ENCODE peak calls at places on chromosome 13, in four cellular contexts. E is PC-3, O is IMR-90, V is K562. H is an unnamed sample.
A peak's percentile ranks its signal among the peaks of the same experiment; 100 is the strongest.

GRCh38 chr13:43307921-43308433 is 284.6 kb downstream of the DNAJC15 start:
- DNase-seq in E (peak; percentile 16), V (no peak), O (peak; percentile 87), H (peak; percentile 67)

GRCh38 chr13:110266431-110266809 is 40.5 kb downstream of the COL4A1 start:
- DNase-seq in V (no peak), O (no peak), E (no peak), H (no peak)

GRCh38 chr13:83150616-83151307 is 731.5 kb downstream of the SLITRK1 start:
- DNase-seq in O (no peak), E (no peak), V (no peak), H (no peak)

GRCh38 chr13:45092668-45093067 is 27.6 kb upstream of the GTF2F2 start:
- DNase-seq in O (no peak), E (peak; percentile 60), V (no peak), H (no peak)

GRCh38 chr13:75792526-75793187 is 156.5 kb downstream of the LMO7 start:
- DNase-seq in O (peak; percentile 56), V (no peak), E (no peak), H (no peak)

GRCh38 chr13:107296804-107297203 is 728.9 kb upstream of the ARGLU1 start:
- DNase-seq in E (peak; percentile 60), V (no peak), O (peak; percentile 71), H (no peak)

GRCh38 chr13:111926501-111927180 is 140.3 kb upstream of the SOX1 start:
- DNase-seq in V (no peak), O (no peak), E (no peak), H (no peak)

GRCh38 chr13:31081316-31081715 is 80.4 kb downstream of the HSPH1 start:
- DNase-seq in V (no peak), E (no peak), O (no peak), H (no peak)

GRCh38 chr13:53200498-53201453 is 172.2 kb downstream of the OLFM4 start:
- DNase-seq in V (no peak), O (peak; percentile 1), E (no peak), H (peak; percentile 49)

GRCh38 chr13:98835156-98835555 is 82.7 kb upstream of the SLC15A1 start:
- DNase-seq in O (no peak), E (no peak), V (no peak), H (no peak)

GRCh38 chr13:52034616-52035226 is 10.2 kb downstream of the UTP14C start:
- DNase-seq in V (no peak), O (peak; percentile 20), E (no peak), H (no peak)

GRCh38 chr13:95601216-95601615 is 43.3 kb downstream of the DZIP1 start:
- DNase-seq in V (no peak), O (no peak), E (no peak), H (no peak)

GRCh38 chr13:26488236-26489028 is 69.1 kb upstream of the WASF3 start:
- DNase-seq in O (no peak), E (no peak), V (no peak), H (no peak)

GRCh38 chr13:28355822-28356371 is 139.0 kb downstream of the FLT1 start:
- DNase-seq in V (no peak), O (peak; percentile 86), E (no peak), H (no peak)

GRCh38 chr13:41007359-41008118 is 11.6 kb downstream of the ELF1 start:
- DNase-seq in E (peak; percentile 24), V (no peak), O (peak; percentile 30), H (no peak)

GRCh38 chr13:108375034-108375433 is 105.5 kb downstream of the TNFSF13B start:
- DNase-seq in V (no peak), E (no peak), O (no peak), H (no peak)

GRCh38 chr13:88395804-88396203 is 724.6 kb downstream of the SLITRK5 start:
- DNase-seq in V (no peak), E (no peak), O (no peak), H (no peak)

GRCh38 chr13:110400786-110401533 is 93.9 kb downstream of the COL4A2 start:
- DNase-seq in V (no peak), O (peak; percentile 73), E (no peak), H (no peak)

GRCh38 chr13:98858206-98858605 is 105.7 kb upstream of the SLC15A1 start:
- DNase-seq in E (no peak), O (no peak), V (no peak), H (no peak)

GRCh38 chr13:51267581-51267980 is 45.4 kb downstream of the FAM124A start:
- DNase-seq in E (no peak), O (no peak), V (no peak), H (no peak)

GRCh38 chr13:40288259-40288658 is 378.2 kb downstream of the FOXO1 start:
- DNase-seq in V (no peak), E (no peak), O (no peak), H (no peak)

GRCh38 chr13:95605426-95606125 is 38.9 kb downstream of the DZIP1 start:
- DNase-seq in O (no peak), E (no peak), V (no peak), H (no peak)

GRCh38 chr13:111114362-111115050 is 604 bp upstream of the ARHGEF7 start:
- DNase-seq in E (no peak), O (peak; percentile 43), V (no peak), H (no peak)

GRCh38 chr13:113129480-113129879 is 6.9 kb downstream of the F10 start:
- DNase-seq in V (no peak), E (no peak), O (no peak), H (no peak)

GRCh38 chr13:98307744-98308524 is 130.9 kb upstream of the RNF113B start:
- DNase-seq in E (no peak), O (peak; percentile 88), V (no peak), H (no peak)

DNA sequence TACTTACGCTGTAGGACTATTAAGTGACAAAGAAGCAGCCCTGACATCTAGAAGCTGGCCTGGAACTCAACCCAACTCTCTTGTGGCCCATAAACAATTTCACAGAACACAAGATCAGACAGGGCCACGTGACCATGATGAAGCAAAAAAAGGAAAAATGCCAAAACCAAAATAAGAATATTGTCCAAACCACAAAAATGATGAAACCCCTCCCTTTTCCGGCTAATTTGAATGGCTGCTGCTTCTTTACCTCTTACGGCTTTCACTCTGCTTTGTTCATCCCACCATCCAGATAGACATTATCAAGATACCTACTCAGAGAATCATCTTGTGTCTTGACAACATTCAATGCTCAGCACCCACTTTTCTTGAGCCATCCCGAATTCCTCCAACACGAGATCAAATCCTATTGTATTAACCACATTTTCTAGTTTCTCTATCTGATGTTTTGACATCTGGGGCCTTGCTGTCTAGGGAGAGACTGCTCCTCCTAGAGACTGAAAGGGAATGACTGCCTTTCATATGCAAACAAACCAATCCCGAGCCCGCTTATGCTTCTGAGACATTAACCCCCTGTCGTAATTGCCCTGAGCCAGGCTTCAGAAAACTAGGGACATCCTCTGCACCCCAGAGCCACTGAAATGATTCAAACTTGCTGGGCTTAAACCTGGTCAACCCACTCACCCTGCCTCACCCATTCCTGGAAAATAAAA is 186.3 kb downstream of the TDRD3 start:
- DNase-seq in O (peak; percentile 16), E (no peak), V (peak; percentile 7), H (peak; percentile 19)
- TF ChIP-seq CTCF in O (no peak), E (no peak), V (no peak), H (no peak)

GRCh38 chr13:49040872-49041271 is 65.2 kb downstream of the FNDC3A start:
- DNase-seq in O (no peak), E (no peak), V (no peak), H (no peak)
- H3K9ac ChIP-seq in O (no peak overlapping the region), E (no peak overlapping the region), V (no peak overlapping the region), H (no peak overlapping the region)

GRCh38 chr13:20721454-20722357 is 18.2 kb downstream of the IL17D start:
- DNase-seq in O (peak; percentile 79), V (peak; percentile 26), E (peak; percentile 54), H (peak; percentile 37)
- H3K4me3 ChIP-seq in O (peak overlapping the region; percentile 1), V (no peak overlapping the region), E (peak overlapping the region; percentile 39), H (peak overlapping the region; percentile 35)

GRCh38 chr13:48975926-48976676 is 389 bp downstream of the FNDC3A start:
- DNase-seq in O (peak; percentile 75), E (peak; percentile 69), V (peak; percentile 71), H (peak; percentile 81)

GRCh38 chr13:48977973-48978372 is 2.3 kb downstream of the FNDC3A start:
- DNase-seq in E (peak; percentile 13), O (peak; percentile 57), V (no peak), H (no peak)

GRCh38 chr13:48976677-48977625 is 1.2 kb downstream of the FNDC3A start:
- DNase-seq in E (peak; percentile 3), V (no peak), O (no peak), H (peak; percentile 81)

GRCh38 chr13:48973845-48974431 is 1.8 kb upstream of the FNDC3A start:
- DNase-seq in E (no peak), O (no peak), V (no peak), H (no peak)

GRCh38 chr13:48975101-48975925 is at the start of gene FNDC3A:
- DNase-seq in V (peak; percentile 71), O (peak; percentile 64), E (peak; percentile 51), H (peak; percentile 60)
- TF ChIP-seq CTCF in V (no peak), O (no peak), E (no peak), H (no peak)

GRCh38 chr13:20945952-20946383 is 43.4 kb upstream of the XPO4 start:
- DNase-seq in O (no peak), V (no peak), E (no peak), H (peak; percentile 18)
- H3K9ac ChIP-seq in O (no peak overlapping the region), V (no peak overlapping the region), E (no peak overlapping the region), H (no peak overlapping the region)

GRCh38 chr13:21077360-21078353 is 16.3 kb upstream of the LATS2 start:
- DNase-seq in O (no peak), V (no peak), E (no peak), H (no peak)
- H3K4me3 ChIP-seq in O (no peak overlapping the region), V (no peak overlapping the region), E (no peak overlapping the region), H (no peak overlapping the region)

GRCh38 chr13:48320396-48320790 is 16.8 kb downstream of the RB1 start:
- DNase-seq in O (no peak), E (no peak), V (no peak), H (no peak)

GRCh38 chr13:48317511-48317981 is 14.0 kb downstream of the RB1 start:
- DNase-seq in O (no peak), E (no peak), V (no peak), H (no peak)

GRCh38 chr13:48318014-48318713 is 14.6 kb downstream of the RB1 start:
- DNase-seq in E (no peak), V (no peak), O (no peak), H (no peak)

GRCh38 chr13:48319458-48320395 is 16.2 kb downstream of the RB1 start:
- DNase-seq in V (no peak), E (no peak), O (no peak), H (peak; percentile 38)

DNA sequence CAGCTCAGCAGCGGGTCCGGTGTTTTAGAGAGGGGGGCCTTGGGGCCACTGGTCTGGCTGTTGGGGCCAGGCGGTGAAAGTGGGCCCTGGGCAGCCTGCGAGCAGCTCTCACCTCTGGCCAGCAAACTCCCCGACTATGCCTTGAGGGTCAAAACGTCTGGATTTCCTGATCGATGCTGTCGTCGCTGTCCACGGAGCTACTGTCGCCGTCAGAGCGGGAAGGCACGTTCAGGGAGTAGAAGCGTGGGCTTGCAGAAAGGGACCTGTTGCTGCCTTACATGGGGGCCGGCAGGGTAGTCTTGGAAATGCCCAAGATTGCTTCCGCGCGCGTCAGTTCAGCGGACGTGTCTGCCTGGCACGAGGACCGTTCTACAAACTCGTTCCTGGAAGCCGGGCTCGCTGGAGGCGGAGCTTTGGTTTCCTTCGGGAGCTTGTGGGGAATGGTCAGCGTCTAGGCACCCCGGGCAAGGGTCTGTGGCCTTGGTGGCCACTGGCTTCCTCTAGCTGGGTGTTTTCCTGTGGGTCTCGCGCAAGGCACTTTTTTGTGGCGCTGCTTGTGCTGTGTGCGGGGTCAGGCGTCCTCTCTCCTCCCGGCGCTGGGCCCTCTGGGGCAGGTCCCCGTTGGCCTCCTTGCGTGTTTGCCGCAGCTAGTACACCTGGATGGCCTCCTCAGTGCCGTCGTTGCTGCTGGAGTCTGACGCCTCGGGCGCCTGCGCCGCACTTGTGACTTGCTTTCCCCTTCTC is 15.3 kb downstream of the RB1 start:
- DNase-seq in O (no peak), E (no peak), V (no peak), H (peak; percentile 52)
- TF ChIP-seq CTCF in O (no peak), E (no peak), V (no peak), H (no peak)

GRCh38 chr13:29884671-29885424 is 34.4 kb upstream of the UBL3 start:
- DNase-seq in O (peak; percentile 22), E (no peak), V (no peak), H (no peak)
- H3K9ac ChIP-seq in O (no peak overlapping the region), E (no peak overlapping the region), V (no peak overlapping the region), H (no peak overlapping the region)

H was measured in colonic mucosa.